ENCODE peak calls at places on chromosomes 4 and X, in ten cellular contexts. U is lower lobe of right lung, F is tibial artery, O is ovary, B is IMR-90, Z is mucosa of descending colon, W is transverse colon, P is fibroblast of lung, D is fibroblast of mammary gland, C is pancreas. M is an unnamed sample.

GRCh38 chr4:19999331-19999730 is 252.4 kb upstream of the SLIT2 start:
- DNase-seq in P (no peak), W (no peak), U (no peak), D (no peak), Z (no peak), O (no peak), F (no peak), B (no peak), C (no peak), M (no peak)

GRCh38 chr4:149838036-149838435 is 22.4 kb upstream of the IQCM start:
- DNase-seq in C (no peak), U (no peak), P (no peak), O (no peak), F (no peak), Z (no peak), W (no peak), D (no peak), B (no peak), M (no peak)

GRCh38 chrX:153414838-153415552 is 3.7 kb downstream of the ZFP92 start:
- DNase-seq in O (no peak), F (no peak), D (peak; percentile 55), C (no peak), B (no peak), U (peak; percentile 47), P (no peak), Z (no peak), W (no peak), M (no peak)

GRCh38 chr4:176790398-176790797 is 2.3 kb downstream of the VEGFC start:
- DNase-seq in O (no peak), Z (no peak), C (no peak), F (no peak), U (no peak), D (no peak), W (no peak), B (no peak), P (no peak), M (no peak)

GRCh38 chrX:76802698-76803097 is 375.2 kb downstream of the MAGEE1 start:
- DNase-seq in F (no peak), D (peak; percentile 5), C (no peak), B (no peak), O (no peak), P (no peak), W (no peak), Z (no peak), U (no peak), M (no peak)

GRCh38 chr4:138398297-138398696 is 156.1 kb upstream of the SLC7A11 start:
- DNase-seq in B (no peak), O (no peak), F (no peak), U (no peak), P (no peak), Z (no peak), W (no peak), C (peak; percentile 66), D (no peak), M (peak; percentile 54)

GRCh38 chrX:126847143-126847542 is 27.6 kb downstream of the PRR32 start:
- DNase-seq in U (no peak), C (no peak), D (no peak), B (no peak), F (no peak), W (no peak), Z (no peak), P (no peak), O (no peak), M (no peak)

GRCh38 chr4:61336488-61336887 is 136.4 kb downstream of the ADGRL3 start:
- DNase-seq in D (no peak), F (no peak), Z (no peak), O (no peak), C (no peak), U (no peak), B (no peak), W (no peak), P (no peak), M (no peak)

GRCh38 chrX:16138108-16138427 is 14.7 kb downstream of the GRPR start:
- DNase-seq in F (no peak), Z (no peak), C (no peak), O (no peak), P (no peak), U (no peak), W (no peak), B (no peak), D (no peak), M (peak; percentile 2)

GRCh38 chrX:136586386-136586785 is 54.4 kb downstream of the VGLL1 start:
- DNase-seq in P (peak; percentile 18), Z (no peak), W (no peak), B (no peak), C (no peak), U (no peak), O (no peak), D (peak; percentile 3), F (no peak), M (no peak)

GRCh38 chrX:154313147-154313546 is 17.6 kb downstream of the TKTL1 start:
- DNase-seq in C (no peak), B (no peak), W (no peak), D (no peak), P (no peak), O (no peak), F (no peak), U (no peak), Z (no peak), M (no peak)

GRCh38 chr4:37728064-37728463 is 41.9 kb upstream of the RELL1 start:
- DNase-seq in W (no peak), C (no peak), B (no peak), U (no peak), Z (no peak), P (no peak), F (no peak), D (no peak), O (no peak), M (no peak)

GRCh38 chrX:8743126-8743732 is 11.3 kb upstream of the ANOS1 start:
- DNase-seq in P (no peak), D (peak; percentile 43), Z (peak; percentile 65), F (peak; percentile 42), B (peak; percentile 31), O (peak; percentile 43), U (peak; percentile 62), W (peak; percentile 67), C (peak; percentile 59), M (peak; percentile 26)

GRCh38 chrX:113399501-113400192 is 559.0 kb upstream of the AMOT start:
- DNase-seq in Z (no peak), O (no peak), C (no peak), F (no peak), W (no peak), D (peak; percentile 46), U (no peak), P (peak; percentile 69), B (no peak), M (peak; percentile 49)

DNA sequence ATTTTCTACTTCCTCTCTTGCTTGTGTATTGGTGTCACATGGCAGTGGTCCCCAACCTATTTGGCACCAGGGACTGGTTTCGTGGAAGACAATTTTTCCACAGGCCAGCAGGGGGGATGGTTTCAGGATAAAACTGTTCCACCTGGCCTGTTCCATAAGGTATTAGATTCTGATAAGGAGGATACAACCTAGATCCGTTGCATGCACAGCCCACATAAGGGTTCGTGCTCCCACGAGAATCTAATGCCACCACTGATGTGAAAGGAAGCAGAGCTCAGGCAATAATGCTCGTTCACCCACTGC is 38.3 kb downstream of the SEC31A start:
- DNase-seq in C (no peak), O (no peak), W (no peak), B (no peak), U (no peak), Z (no peak), F (no peak), D (no peak), P (no peak), M (no peak)
- TF ChIP-seq CTCF in C (no peak), O (no peak), W (no peak), B (no peak), U (no peak), Z (no peak), F (no peak), D (no peak), P (no peak), M (no peak)

DNA sequence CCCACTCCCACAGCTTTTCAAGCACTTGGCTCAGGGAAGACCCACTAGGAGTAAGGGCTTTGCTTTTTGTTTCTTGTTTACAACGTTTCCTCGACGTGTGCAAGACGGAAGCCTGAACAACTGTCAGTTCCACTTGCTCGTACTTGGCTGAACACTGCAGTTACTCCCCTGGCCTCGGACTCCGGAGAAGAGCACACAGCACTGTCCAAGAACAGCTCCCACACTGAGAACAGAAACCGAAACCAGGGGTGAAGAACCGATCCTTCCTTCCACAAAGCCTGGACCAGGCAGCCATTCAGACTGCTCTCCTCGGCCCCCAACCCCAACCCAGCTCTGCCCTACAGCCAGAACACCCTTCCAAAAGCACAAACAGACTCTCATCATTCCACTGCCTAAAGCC is 25.5 kb downstream of the IRF2 start:
- DNase-seq in O (peak; percentile 65), U (peak; percentile 51), D (peak; percentile 76), Z (no peak), B (peak; percentile 70), W (peak; percentile 44), C (no peak), P (peak; percentile 62), F (peak; percentile 49), M (peak; percentile 25)
- H3K4me3 ChIP-seq in O (peak overlapping the region; percentile 42), U (peak overlapping the region; percentile 53), D (peak overlapping the region; percentile 47), Z (no peak overlapping the region), B (peak overlapping the region; percentile 36), W (peak overlapping the region; percentile 42), C (no peak overlapping the region), P (peak overlapping the region; percentile 66), F (peak overlapping the region; percentile 31), M (no peak overlapping the region)

DNA sequence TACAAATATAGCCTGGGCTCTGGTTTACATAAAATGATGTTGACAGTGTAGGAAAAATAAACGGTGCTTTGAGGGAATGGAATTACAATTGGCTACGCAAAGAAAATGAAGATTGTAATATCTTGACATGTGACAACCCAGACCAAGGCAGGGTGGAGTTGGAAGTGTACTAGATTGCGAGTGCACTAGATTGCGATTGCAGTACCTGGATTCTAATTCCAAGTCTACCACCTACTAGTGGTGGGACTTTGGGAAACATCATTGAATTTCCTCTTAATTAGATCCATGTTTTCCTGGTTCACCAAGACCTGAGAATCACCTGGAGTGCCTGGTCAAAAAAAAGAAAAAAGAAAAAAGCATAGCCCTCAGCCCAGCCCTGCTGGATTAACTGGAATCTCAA is 18.6 kb downstream of the EGF start:
- DNase-seq in W (no peak), B (no peak), O (no peak), D (no peak), F (no peak), C (no peak), U (no peak), Z (no peak), P (no peak), M (no peak)
- TF ChIP-seq CTCF in W (no peak), B (no peak), O (no peak), D (no peak), F (no peak), C (no peak), U (no peak), Z (no peak), P (no peak), M (no peak)

GRCh38 chr4:153209410-153209809 is 5.2 kb downstream of the TRIM2 start:
- DNase-seq in B (no peak), D (no peak), O (no peak), C (no peak), P (no peak), F (no peak), U (no peak), W (no peak), Z (no peak), M (no peak)
- H3K4me3 ChIP-seq in B (no peak overlapping the region), D (no peak overlapping the region), O (no peak overlapping the region), C (no peak overlapping the region), P (no peak overlapping the region), F (no peak overlapping the region), U (no peak overlapping the region), W (no peak overlapping the region), Z (no peak overlapping the region), M (no peak overlapping the region)